ENCODE peak calls at places on chromosomes 12 and 14, in six cellular contexts. One of them, this sample, is unnamed.
A peak's percentile ranks its signal among the peaks of the same experiment; 100 is the strongest.

GRCh38 chr12:48017496-48017895 is 13.2 kb upstream of the COL2A1 start:
- DNase-seq in left ventricle myocardium inferior: no peak
- DNase-seq in activated T-helper 2 cell treated with anti-CD3 and anti-CD28 coated beads, Interferon-gamma antibody, Interleukin-2, Interleukin-4, amounts not matched to agents 10 μg/mL and 5 μg/mL and 100 μg/mL, durations not matched to agents 14 hours and 24 hours and 36 hours: no peak
- DNase-seq in activated gamma-delta T cell: no peak
- DNase-seq in astrocyte: no peak
- DNase-seq in HEK293T: no peak
- DNase-seq in this sample: no peak

GRCh38 chr12:91565246-91565645 is 382.6 kb upstream of the DCN start:
- DNase-seq in HEK293T: no peak
- DNase-seq in activated T-helper 2 cell treated with anti-CD3 and anti-CD28 coated beads, Interferon-gamma antibody, Interleukin-2, Interleukin-4, amounts not matched to agents 10 μg/mL and 5 μg/mL and 100 μg/mL, durations not matched to agents 14 hours and 24 hours and 36 hours: no peak
- DNase-seq in activated gamma-delta T cell: no peak
- DNase-seq in left ventricle myocardium inferior: no peak
- DNase-seq in astrocyte: peak; percentile 50
- DNase-seq in this sample: no peak

GRCh38 chr12:46372852-46373302 is 304 bp upstream of the SLC38A2 start:
- DNase-seq in HEK293T: no peak
- DNase-seq in left ventricle myocardium inferior: no peak
- DNase-seq in activated gamma-delta T cell: no peak
- DNase-seq in activated T-helper 2 cell treated with anti-CD3 and anti-CD28 coated beads, Interferon-gamma antibody, Interleukin-2, Interleukin-4, amounts not matched to agents 10 μg/mL and 5 μg/mL and 100 μg/mL, durations not matched to agents 14 hours and 24 hours and 36 hours: no peak
- DNase-seq in astrocyte: no peak
- DNase-seq in this sample: no peak

GRCh38 chr12:71621938-71622337 is 41.7 kb downstream of the ZFC3H1 start:
- DNase-seq in left ventricle myocardium inferior: no peak
- DNase-seq in HEK293T: no peak
- DNase-seq in activated T-helper 2 cell treated with anti-CD3 and anti-CD28 coated beads, Interferon-gamma antibody, Interleukin-2, Interleukin-4, amounts not matched to agents 10 μg/mL and 5 μg/mL and 100 μg/mL, durations not matched to agents 14 hours and 24 hours and 36 hours: no peak
- DNase-seq in activated gamma-delta T cell: no peak
- DNase-seq in astrocyte: no peak
- DNase-seq in this sample: no peak

GRCh38 chr14:85054178-85054577 is 475.8 kb upstream of the FLRT2 start:
- DNase-seq in left ventricle myocardium inferior: no peak
- DNase-seq in activated T-helper 2 cell treated with anti-CD3 and anti-CD28 coated beads, Interferon-gamma antibody, Interleukin-2, Interleukin-4, amounts not matched to agents 10 μg/mL and 5 μg/mL and 100 μg/mL, durations not matched to agents 14 hours and 24 hours and 36 hours: no peak
- DNase-seq in HEK293T: no peak
- DNase-seq in activated gamma-delta T cell: no peak
- DNase-seq in astrocyte: no peak
- DNase-seq in this sample: no peak

GRCh38 chr12:108729612-108730336 is 1.5 kb downstream of the CORO1C start:
- DNase-seq in activated gamma-delta T cell: no peak
- DNase-seq in HEK293T: no peak
- DNase-seq in activated T-helper 2 cell treated with anti-CD3 and anti-CD28 coated beads, Interferon-gamma antibody, Interleukin-2, Interleukin-4, amounts not matched to agents 10 μg/mL and 5 μg/mL and 100 μg/mL, durations not matched to agents 14 hours and 24 hours and 36 hours: no peak
- DNase-seq in left ventricle myocardium inferior: no peak
- DNase-seq in astrocyte: peak; percentile 79
- DNase-seq in this sample: peak; percentile 63

GRCh38 chr12:68912916-68913315 is 20.1 kb downstream of the CPM start:
- DNase-seq in HEK293T: no peak
- DNase-seq in activated gamma-delta T cell: no peak
- DNase-seq in left ventricle myocardium inferior: no peak
- DNase-seq in activated T-helper 2 cell treated with anti-CD3 and anti-CD28 coated beads, Interferon-gamma antibody, Interleukin-2, Interleukin-4, amounts not matched to agents 10 μg/mL and 5 μg/mL and 100 μg/mL, durations not matched to agents 14 hours and 24 hours and 36 hours: no peak
- DNase-seq in astrocyte: no peak
- DNase-seq in this sample: no peak

GRCh38 chr14:95432152-95433093 is 84.0 kb downstream of the SYNE3 start:
- DNase-seq in left ventricle myocardium inferior: peak; percentile 41
- DNase-seq in activated gamma-delta T cell: no peak
- DNase-seq in HEK293T: peak; percentile 74
- DNase-seq in astrocyte: no peak
- DNase-seq in activated T-helper 2 cell treated with anti-CD3 and anti-CD28 coated beads, Interferon-gamma antibody, Interleukin-2, Interleukin-4, amounts not matched to agents 10 μg/mL and 5 μg/mL and 100 μg/mL, durations not matched to agents 14 hours and 24 hours and 36 hours: no peak
- DNase-seq in this sample: peak; percentile 11

GRCh38 chr12:102406033-102406584 is 74.3 kb downstream of the IGF1 start:
- DNase-seq in activated T-helper 2 cell treated with anti-CD3 and anti-CD28 coated beads, Interferon-gamma antibody, Interleukin-2, Interleukin-4, amounts not matched to agents 10 μg/mL and 5 μg/mL and 100 μg/mL, durations not matched to agents 14 hours and 24 hours and 36 hours: no peak
- DNase-seq in left ventricle myocardium inferior: peak; percentile 38
- DNase-seq in astrocyte: peak; percentile 37
- DNase-seq in activated gamma-delta T cell: no peak
- DNase-seq in HEK293T: no peak
- DNase-seq in this sample: no peak

GRCh38 chr12:108770269-108770829 is 39.0 kb upstream of the CORO1C start:
- DNase-seq in activated gamma-delta T cell: no peak
- DNase-seq in left ventricle myocardium inferior: no peak
- DNase-seq in activated T-helper 2 cell treated with anti-CD3 and anti-CD28 coated beads, Interferon-gamma antibody, Interleukin-2, Interleukin-4, amounts not matched to agents 10 μg/mL and 5 μg/mL and 100 μg/mL, durations not matched to agents 14 hours and 24 hours and 36 hours: no peak
- DNase-seq in astrocyte: no peak
- DNase-seq in HEK293T: no peak
- DNase-seq in this sample: no peak

GRCh38 chr12:97512696-97513095 is 50.1 kb downstream of the RMST start:
- DNase-seq in HEK293T: no peak
- DNase-seq in left ventricle myocardium inferior: no peak
- DNase-seq in activated T-helper 2 cell treated with anti-CD3 and anti-CD28 coated beads, Interferon-gamma antibody, Interleukin-2, Interleukin-4, amounts not matched to agents 10 μg/mL and 5 μg/mL and 100 μg/mL, durations not matched to agents 14 hours and 24 hours and 36 hours: no peak
- DNase-seq in astrocyte: no peak
- DNase-seq in activated gamma-delta T cell: no peak
- DNase-seq in this sample: no peak

GRCh38 chr14:101231828-101232227 is 328.3 kb upstream of the RTL1 start:
- DNase-seq in HEK293T: no peak
- DNase-seq in astrocyte: no peak
- DNase-seq in activated gamma-delta T cell: no peak
- DNase-seq in left ventricle myocardium inferior: no peak
- DNase-seq in activated T-helper 2 cell treated with anti-CD3 and anti-CD28 coated beads, Interferon-gamma antibody, Interleukin-2, Interleukin-4, amounts not matched to agents 10 μg/mL and 5 μg/mL and 100 μg/mL, durations not matched to agents 14 hours and 24 hours and 36 hours: no peak
- DNase-seq in this sample: no peak

GRCh38 chr12:102962532-102962931 is 5.1 kb downstream of the ASCL1 start:
- DNase-seq in astrocyte: no peak
- DNase-seq in activated gamma-delta T cell: no peak
- DNase-seq in left ventricle myocardium inferior: no peak
- DNase-seq in activated T-helper 2 cell treated with anti-CD3 and anti-CD28 coated beads, Interferon-gamma antibody, Interleukin-2, Interleukin-4, amounts not matched to agents 10 μg/mL and 5 μg/mL and 100 μg/mL, durations not matched to agents 14 hours and 24 hours and 36 hours: no peak
- DNase-seq in HEK293T: no peak
- DNase-seq in this sample: no peak

GRCh38 chr12:25701290-25701689 is 148.2 kb upstream of the LMNTD1 start:
- DNase-seq in astrocyte: peak; percentile 74
- DNase-seq in HEK293T: no peak
- DNase-seq in activated gamma-delta T cell: no peak
- DNase-seq in left ventricle myocardium inferior: no peak
- DNase-seq in activated T-helper 2 cell treated with anti-CD3 and anti-CD28 coated beads, Interferon-gamma antibody, Interleukin-2, Interleukin-4, amounts not matched to agents 10 μg/mL and 5 μg/mL and 100 μg/mL, durations not matched to agents 14 hours and 24 hours and 36 hours: no peak
- DNase-seq in this sample: no peak

GRCh38 chr14:89121961-89122675 is 294.9 kb downstream of the FOXN3 start:
- DNase-seq in left ventricle myocardium inferior: no peak
- DNase-seq in activated gamma-delta T cell: no peak
- DNase-seq in astrocyte: no peak
- DNase-seq in HEK293T: no peak
- DNase-seq in activated T-helper 2 cell treated with anti-CD3 and anti-CD28 coated beads, Interferon-gamma antibody, Interleukin-2, Interleukin-4, amounts not matched to agents 10 μg/mL and 5 μg/mL and 100 μg/mL, durations not matched to agents 14 hours and 24 hours and 36 hours: no peak
- DNase-seq in this sample: no peak

GRCh38 chr12:118436002-118436724 is 59.8 kb downstream of the SUDS3 start:
- DNase-seq in activated T-helper 2 cell treated with anti-CD3 and anti-CD28 coated beads, Interferon-gamma antibody, Interleukin-2, Interleukin-4, amounts not matched to agents 10 μg/mL and 5 μg/mL and 100 μg/mL, durations not matched to agents 14 hours and 24 hours and 36 hours: no peak
- DNase-seq in astrocyte: no peak
- DNase-seq in HEK293T: no peak
- DNase-seq in activated gamma-delta T cell: no peak
- DNase-seq in left ventricle myocardium inferior: no peak
- DNase-seq in this sample: peak; percentile 3

GRCh38 chr12:111010916-111011657 is 90.7 kb upstream of the MYL2 start:
- DNase-seq in astrocyte: no peak
- DNase-seq in left ventricle myocardium inferior: no peak
- DNase-seq in activated T-helper 2 cell treated with anti-CD3 and anti-CD28 coated beads, Interferon-gamma antibody, Interleukin-2, Interleukin-4, amounts not matched to agents 10 μg/mL and 5 μg/mL and 100 μg/mL, durations not matched to agents 14 hours and 24 hours and 36 hours: no peak
- DNase-seq in activated gamma-delta T cell: no peak
- DNase-seq in HEK293T: no peak
- DNase-seq in this sample: no peak

GRCh38 chr12:43112101-43112661 is 439.8 kb downstream of the ADAMTS20 start:
- DNase-seq in activated T-helper 2 cell treated with anti-CD3 and anti-CD28 coated beads, Interferon-gamma antibody, Interleukin-2, Interleukin-4, amounts not matched to agents 10 μg/mL and 5 μg/mL and 100 μg/mL, durations not matched to agents 14 hours and 24 hours and 36 hours: no peak
- DNase-seq in left ventricle myocardium inferior: no peak
- DNase-seq in HEK293T: no peak
- DNase-seq in activated gamma-delta T cell: no peak
- DNase-seq in astrocyte: peak; percentile 86
- DNase-seq in this sample: no peak

GRCh38 chr14:105141026-105141425 is 27.6 kb downstream of the JAG2 start:
- DNase-seq in HEK293T: no peak
- DNase-seq in activated T-helper 2 cell treated with anti-CD3 and anti-CD28 coated beads, Interferon-gamma antibody, Interleukin-2, Interleukin-4, amounts not matched to agents 10 μg/mL and 5 μg/mL and 100 μg/mL, durations not matched to agents 14 hours and 24 hours and 36 hours: no peak
- DNase-seq in left ventricle myocardium inferior: no peak
- DNase-seq in astrocyte: no peak
- DNase-seq in activated gamma-delta T cell: no peak
- DNase-seq in this sample: no peak

GRCh38 chr14:73283592-73284379 is 46.5 kb downstream of the PAPLN start:
- DNase-seq in activated gamma-delta T cell: no peak
- DNase-seq in HEK293T: no peak
- DNase-seq in astrocyte: peak; percentile 18
- DNase-seq in activated T-helper 2 cell treated with anti-CD3 and anti-CD28 coated beads, Interferon-gamma antibody, Interleukin-2, Interleukin-4, amounts not matched to agents 10 μg/mL and 5 μg/mL and 100 μg/mL, durations not matched to agents 14 hours and 24 hours and 36 hours: no peak
- DNase-seq in left ventricle myocardium inferior: no peak
- DNase-seq in this sample: no peak

GRCh38 chr12:12714276-12715001 is 2.7 kb upstream of the CDKN1B start:
- DNase-seq in HEK293T: no peak
- DNase-seq in activated T-helper 2 cell treated with anti-CD3 and anti-CD28 coated beads, Interferon-gamma antibody, Interleukin-2, Interleukin-4, amounts not matched to agents 10 μg/mL and 5 μg/mL and 100 μg/mL, durations not matched to agents 14 hours and 24 hours and 36 hours: peak; percentile 44
- DNase-seq in astrocyte: peak; percentile 31
- DNase-seq in left ventricle myocardium inferior: no peak
- DNase-seq in activated gamma-delta T cell: peak; percentile 9
- DNase-seq in this sample: peak; percentile 47

GRCh38 chr14:104101651-104102281 is 16.3 kb downstream of the ASPG start:
- DNase-seq in astrocyte: no peak
- DNase-seq in activated T-helper 2 cell treated with anti-CD3 and anti-CD28 coated beads, Interferon-gamma antibody, Interleukin-2, Interleukin-4, amounts not matched to agents 10 μg/mL and 5 μg/mL and 100 μg/mL, durations not matched to agents 14 hours and 24 hours and 36 hours: no peak
- DNase-seq in activated gamma-delta T cell: no peak
- DNase-seq in left ventricle myocardium inferior: peak; percentile 4
- DNase-seq in HEK293T: no peak
- DNase-seq in this sample: no peak

GRCh38 chr12:53569174-53569557 is 57.0 kb downstream of the ATF7 start:
- DNase-seq in HEK293T: no peak
- DNase-seq in left ventricle myocardium inferior: no peak
- DNase-seq in activated gamma-delta T cell: no peak
- DNase-seq in activated T-helper 2 cell treated with anti-CD3 and anti-CD28 coated beads, Interferon-gamma antibody, Interleukin-2, Interleukin-4, amounts not matched to agents 10 μg/mL and 5 μg/mL and 100 μg/mL, durations not matched to agents 14 hours and 24 hours and 36 hours: no peak
- DNase-seq in astrocyte: peak; percentile 52
- DNase-seq in this sample: no peak

GRCh38 chr14:34713681-34714319 is 593 bp downstream of the CFL2 start:
- DNase-seq in left ventricle myocardium inferior: peak; percentile 22
- DNase-seq in activated T-helper 2 cell treated with anti-CD3 and anti-CD28 coated beads, Interferon-gamma antibody, Interleukin-2, Interleukin-4, amounts not matched to agents 10 μg/mL and 5 μg/mL and 100 μg/mL, durations not matched to agents 14 hours and 24 hours and 36 hours: no peak
- DNase-seq in HEK293T: peak; percentile 13
- DNase-seq in activated gamma-delta T cell: no peak
- DNase-seq in astrocyte: peak; percentile 83
- DNase-seq in this sample: peak; percentile 20

GRCh38 chr12:51883998-51884675 is 3.8 kb upstream of the ANKRD33 start:
- DNase-seq in activated T-helper 2 cell treated with anti-CD3 and anti-CD28 coated beads, Interferon-gamma antibody, Interleukin-2, Interleukin-4, amounts not matched to agents 10 μg/mL and 5 μg/mL and 100 μg/mL, durations not matched to agents 14 hours and 24 hours and 36 hours: no peak
- DNase-seq in astrocyte: no peak
- DNase-seq in activated gamma-delta T cell: no peak
- DNase-seq in left ventricle myocardium inferior: no peak
- DNase-seq in HEK293T: no peak
- DNase-seq in this sample: no peak

GRCh38 chr12:110109037-110109836 is 14.9 kb upstream of the IFT81 start:
- DNase-seq in activated T-helper 2 cell treated with anti-CD3 and anti-CD28 coated beads, Interferon-gamma antibody, Interleukin-2, Interleukin-4, amounts not matched to agents 10 μg/mL and 5 μg/mL and 100 μg/mL, durations not matched to agents 14 hours and 24 hours and 36 hours: no peak
- DNase-seq in activated gamma-delta T cell: no peak
- DNase-seq in HEK293T: no peak
- DNase-seq in left ventricle myocardium inferior: peak; percentile 61
- DNase-seq in astrocyte: peak; percentile 100
- DNase-seq in this sample: no peak

GRCh38 chr14:73491977-73492552 is 1.3 kb downstream of the RIOX1 start:
- DNase-seq in HEK293T: no peak
- DNase-seq in activated gamma-delta T cell: no peak
- DNase-seq in astrocyte: no peak
- DNase-seq in activated T-helper 2 cell treated with anti-CD3 and anti-CD28 coated beads, Interferon-gamma antibody, Interleukin-2, Interleukin-4, amounts not matched to agents 10 μg/mL and 5 μg/mL and 100 μg/mL, durations not matched to agents 14 hours and 24 hours and 36 hours: no peak
- DNase-seq in left ventricle myocardium inferior: no peak
- DNase-seq in this sample: no peak

GRCh38 chr12:26150737-26151450 is 26.1 kb upstream of the BHLHE41 start:
- DNase-seq in astrocyte: peak; percentile 93
- DNase-seq in HEK293T: no peak
- DNase-seq in activated gamma-delta T cell: no peak
- DNase-seq in activated T-helper 2 cell treated with anti-CD3 and anti-CD28 coated beads, Interferon-gamma antibody, Interleukin-2, Interleukin-4, amounts not matched to agents 10 μg/mL and 5 μg/mL and 100 μg/mL, durations not matched to agents 14 hours and 24 hours and 36 hours: no peak
- DNase-seq in left ventricle myocardium inferior: no peak
- DNase-seq in this sample: peak; percentile 42

GRCh38 chr12:122974892-122975789 is at the start of gene OGFOD2:
- DNase-seq in activated T-helper 2 cell treated with anti-CD3 and anti-CD28 coated beads, Interferon-gamma antibody, Interleukin-2, Interleukin-4, amounts not matched to agents 10 μg/mL and 5 μg/mL and 100 μg/mL, durations not matched to agents 14 hours and 24 hours and 36 hours: peak; percentile 92
- DNase-seq in astrocyte: peak; percentile 83
- DNase-seq in activated gamma-delta T cell: peak; percentile 88
- DNase-seq in HEK293T: peak; percentile 85
- DNase-seq in left ventricle myocardium inferior: peak; percentile 93
- DNase-seq in this sample: peak; percentile 87